ENCODE peak calls at places on chromosome 18, in eight cellular contexts. T is germinal center, P is NCI-H2081 treated with DMSO at 0.1 percent for 48 hours, A is SW 1271, Q is GM23338, V is EH, N is adipocyte, I is dorsolateral prefrontal cortex. R is an unnamed sample.

GRCh38 chr18:51614033-51614432 is 416.6 kb upstream of the MEX3C start:
- DNase-seq in Q (no peak), I (no peak), P (no peak), A (peak), N (peak), V (no peak), T (no peak), R (no peak)

GRCh38 chr18:32366586-32367538 is 103.8 kb downstream of the GAREM1 start:
- DNase-seq in T (no peak), I (no peak), V (no peak), N (peak), Q (no peak), A (no peak), P (no peak), R (no peak)

GRCh38 chr18:57961411-57961810 is 82.6 kb upstream of the NEDD4L start:
- DNase-seq in Q (no peak), P (no peak), T (no peak), I (no peak), V (no peak), N (no peak), A (no peak), R (no peak)

GRCh38 chr18:22433960-22434359 is 16.2 kb upstream of the CTAGE1 start:
- DNase-seq in V (peak), T (no peak), A (no peak), Q (no peak), N (peak), P (no peak), I (no peak), R (no peak)

GRCh38 chr18:11498821-11499220 is 110.6 kb upstream of the SLC35G4 start:
- DNase-seq in Q (no peak), P (no peak), I (no peak), T (no peak), N (peak), V (peak), A (no peak), R (no peak)

GRCh38 chr18:3450358-3451107 is 561 bp downstream of the TGIF1 start:
- DNase-seq in I (peak), V (peak), T (peak), N (peak), Q (no peak), A (no peak), P (no peak), R (peak)

GRCh38 chr18:50628543-50628905 is 68.6 kb downstream of the MAPK4 start:
- DNase-seq in P (no peak), T (no peak), I (no peak), V (no peak), A (no peak), Q (no peak), N (no peak), R (no peak)

GRCh38 chr18:61901334-61901986 is 8.7 kb upstream of the RNF152 start:
- DNase-seq in Q (peak), N (peak), T (peak), P (no peak), A (peak), V (peak), I (no peak), R (no peak)

GRCh38 chr18:60892441-60892840 is 440.8 kb upstream of the CDH20 start:
- DNase-seq in T (no peak), I (no peak), A (no peak), N (peak), P (no peak), Q (no peak), V (no peak), R (no peak)

GRCh38 chr18:32548688-32549087 is 78.0 kb upstream of the GAREM1 start:
- DNase-seq in I (no peak), A (no peak), T (no peak), P (no peak), V (no peak), Q (peak), N (no peak), R (no peak)

GRCh38 chr18:9506046-9506792 is 30.9 kb downstream of the RALBP1 start:
- DNase-seq in T (no peak), P (no peak), V (peak), Q (peak), I (no peak), A (no peak), N (peak), R (no peak)

GRCh38 chr18:79598046-79598884 is 81.3 kb upstream of the CTDP1 start:
- DNase-seq in P (no peak), V (no peak), A (no peak), N (no peak), I (no peak), T (no peak), Q (no peak), R (no peak)

GRCh38 chr18:78659748-78660147 is 319.9 kb upstream of the SALL3 start:
- DNase-seq in T (no peak), P (no peak), I (no peak), A (no peak), V (no peak), Q (peak), N (no peak), R (no peak)

GRCh38 chr18:76610933-76611749 is 116.1 kb upstream of the ZNF516 start:
- DNase-seq in P (no peak), V (peak), Q (peak), A (no peak), I (no peak), N (peak), T (no peak), R (no peak)

GRCh38 chr18:45248240-45248903 is 366.9 kb upstream of the SLC14A2 start:
- DNase-seq in I (no peak), T (no peak), Q (no peak), P (no peak), N (peak), V (peak), A (no peak), R (no peak)

GRCh38 chr18:80204142-80204541 is 43.2 kb downstream of the PARD6G start:
- DNase-seq in N (no peak), Q (no peak), V (no peak), T (no peak), P (no peak), A (no peak), I (no peak), R (no peak)

GRCh38 chr18:10055125-10055750 is 141.4 kb downstream of the VAPA start:
- DNase-seq in N (no peak), V (no peak), I (no peak), P (no peak), A (no peak), T (no peak), Q (no peak), R (no peak)

GRCh38 chr18:67517224-67517765 is 775 bp upstream of the DSEL start:
- DNase-seq in I (peak), V (peak), N (no peak), P (no peak), A (no peak), Q (peak), T (no peak), R (no peak)

GRCh38 chr18:76374330-76375281 is 120.4 kb downstream of the ZNF516 start:
- DNase-seq in T (no peak), A (no peak), V (no peak), P (no peak), Q (no peak), N (no peak), I (no peak), R (no peak)

GRCh38 chr18:23689616-23690504 is 607 bp downstream of the LAMA3 start:
- DNase-seq in Q (peak), N (peak), A (no peak), P (no peak), T (no peak), V (no peak), I (no peak), R (no peak)

GRCh38 chr18:21453512-21453862 is 147.0 kb downstream of the ESCO1 start:
- DNase-seq in T (no peak), N (no peak), P (no peak), A (no peak), Q (no peak), V (peak), I (no peak), R (no peak)

GRCh38 chr18:3151379-3152264 is 68.1 kb downstream of the MYOM1 start:
- DNase-seq in P (no peak), T (peak), Q (peak), V (peak), I (no peak), N (peak), A (no peak), R (no peak)

GRCh38 chr18:58015045-58015444 is 29.0 kb upstream of the NEDD4L start:
- DNase-seq in A (no peak), V (no peak), P (no peak), I (no peak), Q (no peak), N (no peak), T (peak), R (no peak)

GRCh38 chr18:10139783-10140410 is 226.1 kb downstream of the VAPA start:
- DNase-seq in N (peak), Q (no peak), T (no peak), A (no peak), V (peak), P (no peak), I (no peak), R (no peak)

GRCh38 chr18:26405190-26405781 is 143.1 kb downstream of the KCTD1 start:
- DNase-seq in Q (peak), T (no peak), V (peak), A (no peak), P (no peak), N (peak), I (peak), R (peak)

GRCh38 chr18:78430171-78430857 is 549.3 kb upstream of the SALL3 start:
- DNase-seq in A (no peak), I (no peak), Q (no peak), P (peak), N (no peak), T (no peak), V (no peak), R (no peak)

GRCh38 chr18:76823574-76823973 is 1.2 kb downstream of the ZNF236 start:
- DNase-seq in P (no peak), T (no peak), N (peak), I (no peak), Q (peak), A (no peak), V (no peak), R (no peak)

GRCh38 chr18:78407456-78407823 is 572.2 kb upstream of the SALL3 start:
- DNase-seq in A (no peak), V (no peak), T (no peak), N (no peak), I (no peak), P (no peak), Q (no peak), R (no peak)

GRCh38 chr18:43751203-43751602 is 473.9 kb upstream of the SYT4 start:
- DNase-seq in A (no peak), N (no peak), I (no peak), P (no peak), V (no peak), T (no peak), Q (no peak), R (no peak)

GRCh38 chr18:9642799-9643445 is 28.6 kb upstream of the PPP4R1 start:
- DNase-seq in Q (peak), I (no peak), P (no peak), N (peak), V (peak), T (no peak), A (no peak), R (no peak)

GRCh38 chr18:78123926-78124797 is 855.5 kb upstream of the SALL3 start:
- DNase-seq in T (no peak), P (no peak), N (no peak), A (no peak), Q (no peak), V (no peak), I (no peak), R (no peak)